ENCODE peak calls at places on chromosomes 12 and 14, in eight cellular contexts. One of them, this sample, is unnamed.

GRCh38 chr12:90953956-90954421 is 987 bp downstream of the CCER1 start:
- DNase-seq in AG08395: no peak
- DNase-seq in EL: no peak
- DNase-seq in NCI-H345: no peak
- DNase-seq in stromal cell of bone marrow: no peak
- DNase-seq in RPMI8226: peak
- DNase-seq in lower leg skin: no peak
- DNase-seq in EH: no peak
- DNase-seq in this sample: no peak

GRCh38 chr12:76240281-76240680 is 107.9 kb downstream of the BBS10 start:
- DNase-seq in AG08395: no peak
- DNase-seq in EL: no peak
- DNase-seq in NCI-H345: no peak
- DNase-seq in stromal cell of bone marrow: no peak
- DNase-seq in RPMI8226: no peak
- DNase-seq in lower leg skin: no peak
- DNase-seq in EH: peak
- DNase-seq in this sample: no peak

GRCh38 chr14:62189698-62190097 is 427.5 kb downstream of the SNAPC1 start:
- DNase-seq in AG08395: peak
- DNase-seq in EL: peak
- DNase-seq in NCI-H345: no peak
- DNase-seq in stromal cell of bone marrow: peak
- DNase-seq in RPMI8226: no peak
- DNase-seq in lower leg skin: no peak
- DNase-seq in EH: peak
- DNase-seq in this sample: no peak

GRCh38 chr12:112843272-112843671 is 51.7 kb downstream of the RPH3A start:
- DNase-seq in AG08395: no peak
- DNase-seq in EL: peak
- DNase-seq in NCI-H345: peak
- DNase-seq in stromal cell of bone marrow: no peak
- DNase-seq in RPMI8226: no peak
- DNase-seq in lower leg skin: peak
- DNase-seq in EH: peak
- DNase-seq in this sample: no peak

GRCh38 chr12:93366427-93366826 is 11.3 kb upstream of the NUDT4 start:
- DNase-seq in AG08395: no peak
- DNase-seq in EL: no peak
- DNase-seq in NCI-H345: no peak
- DNase-seq in stromal cell of bone marrow: no peak
- DNase-seq in RPMI8226: no peak
- DNase-seq in lower leg skin: no peak
- DNase-seq in EH: no peak
- DNase-seq in this sample: no peak

GRCh38 chr12:44159870-44160269 is 324.0 kb downstream of the TMEM117 start:
- DNase-seq in AG08395: no peak
- DNase-seq in EL: no peak
- DNase-seq in NCI-H345: no peak
- DNase-seq in stromal cell of bone marrow: no peak
- DNase-seq in RPMI8226: no peak
- DNase-seq in lower leg skin: no peak
- DNase-seq in EH: no peak
- DNase-seq in this sample: no peak

GRCh38 chr12:109497675-109498074 is 20.2 kb downstream of the UBE3B start:
- DNase-seq in AG08395: no peak
- DNase-seq in EL: peak
- DNase-seq in NCI-H345: no peak
- DNase-seq in stromal cell of bone marrow: no peak
- DNase-seq in RPMI8226: no peak
- DNase-seq in lower leg skin: no peak
- DNase-seq in EH: no peak
- DNase-seq in this sample: no peak

GRCh38 chr14:27411021-27411420 is 813.2 kb upstream of the NOVA1 start:
- DNase-seq in AG08395: peak
- DNase-seq in EL: no peak
- DNase-seq in NCI-H345: no peak
- DNase-seq in stromal cell of bone marrow: no peak
- DNase-seq in RPMI8226: no peak
- DNase-seq in lower leg skin: no peak
- DNase-seq in EH: no peak
- DNase-seq in this sample: no peak

GRCh38 chr12:69779928-69780327 is 41.3 kb downstream of the RAB3IP start:
- DNase-seq in AG08395: peak
- DNase-seq in EL: peak
- DNase-seq in NCI-H345: no peak
- DNase-seq in stromal cell of bone marrow: peak
- DNase-seq in RPMI8226: no peak
- DNase-seq in lower leg skin: no peak
- DNase-seq in EH: peak
- DNase-seq in this sample: no peak

GRCh38 chr12:1375323-1375722 is 219.1 kb downstream of the FBXL14 start:
- DNase-seq in AG08395: no peak
- DNase-seq in EL: no peak
- DNase-seq in NCI-H345: no peak
- DNase-seq in stromal cell of bone marrow: no peak
- DNase-seq in RPMI8226: no peak
- DNase-seq in lower leg skin: no peak
- DNase-seq in EH: no peak
- DNase-seq in this sample: no peak

GRCh38 chr12:80282761-80283160 is 161.3 kb upstream of the PTPRQ start:
- DNase-seq in AG08395: no peak
- DNase-seq in EL: no peak
- DNase-seq in NCI-H345: no peak
- DNase-seq in stromal cell of bone marrow: peak
- DNase-seq in RPMI8226: no peak
- DNase-seq in lower leg skin: no peak
- DNase-seq in EH: peak
- DNase-seq in this sample: no peak

GRCh38 chr12:98725481-98726247 is 80.6 kb downstream of the APAF1 start:
- DNase-seq in AG08395: peak
- DNase-seq in EL: peak
- DNase-seq in NCI-H345: peak
- DNase-seq in stromal cell of bone marrow: peak
- DNase-seq in RPMI8226: peak
- DNase-seq in lower leg skin: no peak
- DNase-seq in EH: peak
- DNase-seq in this sample: peak

GRCh38 chr12:116194935-116195431 is 82.5 kb downstream of the MED13L start:
- DNase-seq in AG08395: no peak
- DNase-seq in EL: no peak
- DNase-seq in NCI-H345: no peak
- DNase-seq in stromal cell of bone marrow: no peak
- DNase-seq in RPMI8226: peak
- DNase-seq in lower leg skin: no peak
- DNase-seq in EH: no peak
- DNase-seq in this sample: no peak

GRCh38 chr14:99612065-99612736 is 8.2 kb upstream of the CCDC85C start:
- DNase-seq in AG08395: no peak
- DNase-seq in EL: no peak
- DNase-seq in NCI-H345: no peak
- DNase-seq in stromal cell of bone marrow: no peak
- DNase-seq in RPMI8226: no peak
- DNase-seq in lower leg skin: no peak
- DNase-seq in EH: no peak
- DNase-seq in this sample: no peak

GRCh38 chr12:57110189-57111045 is 745 bp downstream of the STAT6 start:
- DNase-seq in AG08395: no peak
- DNase-seq in EL: peak
- DNase-seq in NCI-H345: no peak
- DNase-seq in stromal cell of bone marrow: no peak
- DNase-seq in RPMI8226: peak
- DNase-seq in lower leg skin: peak
- DNase-seq in EH: peak
- DNase-seq in this sample: no peak

GRCh38 chr12:132253698-132254480 is 75.5 kb downstream of the GALNT9 start:
- DNase-seq in AG08395: no peak
- DNase-seq in EL: no peak
- DNase-seq in NCI-H345: peak
- DNase-seq in stromal cell of bone marrow: no peak
- DNase-seq in RPMI8226: peak
- DNase-seq in lower leg skin: no peak
- DNase-seq in EH: no peak
- DNase-seq in this sample: no peak

GRCh38 chr12:62123721-62124203 is 136.4 kb upstream of the USP15 start:
- DNase-seq in AG08395: peak
- DNase-seq in EL: peak
- DNase-seq in NCI-H345: peak
- DNase-seq in stromal cell of bone marrow: peak
- DNase-seq in RPMI8226: peak
- DNase-seq in lower leg skin: no peak
- DNase-seq in EH: peak
- DNase-seq in this sample: no peak

GRCh38 chr14:93003945-93004698 is 81.2 kb downstream of the CHGA start:
- DNase-seq in AG08395: no peak
- DNase-seq in EL: no peak
- DNase-seq in NCI-H345: no peak
- DNase-seq in stromal cell of bone marrow: no peak
- DNase-seq in RPMI8226: no peak
- DNase-seq in lower leg skin: no peak
- DNase-seq in EH: no peak
- DNase-seq in this sample: no peak

GRCh38 chr14:78358631-78359030 is 188.5 kb downstream of the NRXN3 start:
- DNase-seq in AG08395: no peak
- DNase-seq in EL: no peak
- DNase-seq in NCI-H345: no peak
- DNase-seq in stromal cell of bone marrow: no peak
- DNase-seq in RPMI8226: no peak
- DNase-seq in lower leg skin: no peak
- DNase-seq in EH: no peak
- DNase-seq in this sample: no peak

GRCh38 chr14:89927466-89927865 is 27.1 kb downstream of the EFCAB11 start:
- DNase-seq in AG08395: no peak
- DNase-seq in EL: no peak
- DNase-seq in NCI-H345: no peak
- DNase-seq in stromal cell of bone marrow: no peak
- DNase-seq in RPMI8226: no peak
- DNase-seq in lower leg skin: no peak
- DNase-seq in EH: no peak
- DNase-seq in this sample: no peak

GRCh38 chr14:29724991-29725390 is 202.7 kb downstream of the PRKD1 start:
- DNase-seq in AG08395: no peak
- DNase-seq in EL: no peak
- DNase-seq in NCI-H345: no peak
- DNase-seq in stromal cell of bone marrow: no peak
- DNase-seq in RPMI8226: no peak
- DNase-seq in lower leg skin: no peak
- DNase-seq in EH: peak
- DNase-seq in this sample: no peak

GRCh38 chr12:55930771-55931316 is at the start of gene DGKA:
- DNase-seq in AG08395: peak
- DNase-seq in EL: peak
- DNase-seq in NCI-H345: peak
- DNase-seq in stromal cell of bone marrow: peak
- DNase-seq in RPMI8226: peak
- DNase-seq in lower leg skin: peak
- DNase-seq in EH: peak
- DNase-seq in this sample: peak

GRCh38 chr14:83702619-83703018 is 1827.3 kb upstream of the FLRT2 start:
- DNase-seq in AG08395: no peak
- DNase-seq in EL: no peak
- DNase-seq in NCI-H345: no peak
- DNase-seq in stromal cell of bone marrow: no peak
- DNase-seq in RPMI8226: no peak
- DNase-seq in lower leg skin: no peak
- DNase-seq in EH: no peak
- DNase-seq in this sample: no peak

GRCh38 chr14:68535404-68536024 is 257.4 kb downstream of the ZFP36L1 start:
- DNase-seq in AG08395: peak
- DNase-seq in EL: peak
- DNase-seq in NCI-H345: no peak
- DNase-seq in stromal cell of bone marrow: peak
- DNase-seq in RPMI8226: no peak
- DNase-seq in lower leg skin: no peak
- DNase-seq in EH: peak
- DNase-seq in this sample: peak

GRCh38 chr12:99059824-99060526 is 414.9 kb downstream of the APAF1 start:
- DNase-seq in AG08395: peak
- DNase-seq in EL: peak
- DNase-seq in NCI-H345: no peak
- DNase-seq in stromal cell of bone marrow: peak
- DNase-seq in RPMI8226: no peak
- DNase-seq in lower leg skin: no peak
- DNase-seq in EH: no peak
- DNase-seq in this sample: no peak

GRCh38 chr12:27429606-27430005 is 16.9 kb upstream of the SMCO2 start:
- DNase-seq in AG08395: no peak
- DNase-seq in EL: no peak
- DNase-seq in NCI-H345: no peak
- DNase-seq in stromal cell of bone marrow: no peak
- DNase-seq in RPMI8226: no peak
- DNase-seq in lower leg skin: no peak
- DNase-seq in EH: no peak
- DNase-seq in this sample: no peak

GRCh38 chr12:32533971-32534590 is 134.7 kb downstream of the FGD4 start:
- DNase-seq in AG08395: peak
- DNase-seq in EL: peak
- DNase-seq in NCI-H345: peak
- DNase-seq in stromal cell of bone marrow: peak
- DNase-seq in RPMI8226: peak
- DNase-seq in lower leg skin: peak
- DNase-seq in EH: peak
- DNase-seq in this sample: peak

GRCh38 chr12:107484219-107484618 is 201.4 kb upstream of the PWP1 start:
- DNase-seq in AG08395: no peak
- DNase-seq in EL: no peak
- DNase-seq in NCI-H345: no peak
- DNase-seq in stromal cell of bone marrow: no peak
- DNase-seq in RPMI8226: no peak
- DNase-seq in lower leg skin: peak
- DNase-seq in EH: no peak
- DNase-seq in this sample: no peak

GRCh38 chr14:51780006-51780692 is 80.3 kb upstream of the GNG2 start:
- DNase-seq in AG08395: peak
- DNase-seq in EL: peak
- DNase-seq in NCI-H345: peak
- DNase-seq in stromal cell of bone marrow: peak
- DNase-seq in RPMI8226: peak
- DNase-seq in lower leg skin: peak
- DNase-seq in EH: peak
- DNase-seq in this sample: peak

GRCh38 chr14:59507752-59508103 is 23.4 kb downstream of the JKAMP start:
- DNase-seq in AG08395: no peak
- DNase-seq in EL: no peak
- DNase-seq in NCI-H345: no peak
- DNase-seq in stromal cell of bone marrow: no peak
- DNase-seq in RPMI8226: no peak
- DNase-seq in lower leg skin: no peak
- DNase-seq in EH: no peak
- DNase-seq in this sample: no peak

GRCh38 chr14:24392327-24393098 is 6.3 kb upstream of the NYNRIN start:
- DNase-seq in AG08395: peak
- DNase-seq in EL: peak
- DNase-seq in NCI-H345: peak
- DNase-seq in stromal cell of bone marrow: no peak
- DNase-seq in RPMI8226: no peak
- DNase-seq in lower leg skin: no peak
- DNase-seq in EH: peak
- DNase-seq in this sample: peak

GRCh38 chr14:91205449-91205848 is 39.1 kb downstream of the GPR68 start:
- DNase-seq in AG08395: no peak
- DNase-seq in EL: no peak
- DNase-seq in NCI-H345: no peak
- DNase-seq in stromal cell of bone marrow: peak
- DNase-seq in RPMI8226: no peak
- DNase-seq in lower leg skin: no peak
- DNase-seq in EH: no peak
- DNase-seq in this sample: no peak

GRCh38 chr14:65853407-65853955 is 441.0 kb downstream of the FUT8 start:
- DNase-seq in AG08395: no peak
- DNase-seq in EL: no peak
- DNase-seq in NCI-H345: no peak
- DNase-seq in stromal cell of bone marrow: no peak
- DNase-seq in RPMI8226: no peak
- DNase-seq in lower leg skin: peak
- DNase-seq in EH: no peak
- DNase-seq in this sample: no peak

GRCh38 chr14:99535448-99535847 is 54.2 kb downstream of the CCNK start:
- DNase-seq in AG08395: no peak
- DNase-seq in EL: no peak
- DNase-seq in NCI-H345: no peak
- DNase-seq in stromal cell of bone marrow: no peak
- DNase-seq in RPMI8226: no peak
- DNase-seq in lower leg skin: no peak
- DNase-seq in EH: no peak
- DNase-seq in this sample: no peak

This sample was measured in SW 1271.